ENCODE peak calls at places on chromosomes 4 and X, in five cellular contexts. D is stimulated activated naive CD4-positive, alpha-beta T cell; E is EL; S is HT1080; X is astrocyte of the spinal cord. C is an unnamed sample.

GRCh38 chrX:135170877-135171519 is at the start of gene CT55:
- DNase-seq in D (no peak), E (no peak), S (peak; percentile 93), X (no peak), C (no peak)

GRCh38 chr4:185082549-185082948 is 60.5 kb upstream of the SLC25A4 start:
- DNase-seq in D (no peak), E (peak; percentile 2), S (no peak), X (no peak), C (no peak)

GRCh38 chr4:142901166-142901662 is 55.1 kb upstream of the INPP4B start:
- DNase-seq in D (no peak), E (peak; percentile 46), S (peak; percentile 62), X (no peak), C (no peak)

GRCh38 chr4:134024251-134024650 is 177.3 kb downstream of the PABPC4L start:
- DNase-seq in D (no peak), E (peak; percentile 25), S (peak; percentile 31), X (no peak), C (peak; percentile 52)

GRCh38 chr4:141711211-141711610 is 74.8 kb downstream of the IL15 start:
- DNase-seq in D (no peak), E (peak; percentile 30), S (no peak), X (peak; percentile 52), C (peak; percentile 17)

GRCh38 chrX:71128915-71129765 is 10.7 kb downstream of the MED12 start:
- DNase-seq in D (peak; percentile 64), E (peak; percentile 37), S (peak; percentile 42), X (peak; percentile 52), C (peak; percentile 37)

GRCh38 chrX:136768469-136769084 is 12.2 kb downstream of the ARHGEF6 start:
- DNase-seq in D (no peak), E (peak; percentile 88), S (peak; percentile 94), X (peak; percentile 95), C (peak; percentile 55)

GRCh38 chrX:25004485-25005032 is 11.2 kb downstream of the ARX start:
- DNase-seq in D (no peak), E (no peak), S (no peak), X (no peak), C (no peak)

GRCh38 chr4:72302981-72303704 is 265.9 kb downstream of the ADAMTS3 start:
- DNase-seq in D (peak; percentile 1), E (peak; percentile 52), S (peak; percentile 50), X (peak; percentile 54), C (peak; percentile 49)

GRCh38 chr4:1404573-1405248 is 1.5 kb downstream of the NKX1-1 start:
- DNase-seq in D (no peak), E (no peak), S (no peak), X (no peak), C (no peak)

GRCh38 chr4:150261571-150261970 is 183.3 kb downstream of the DCLK2 start:
- DNase-seq in D (no peak), E (no peak), S (no peak), X (no peak), C (no peak)

GRCh38 chrX:19829817-19830216 is 57.6 kb downstream of the SH3KBP1 start:
- DNase-seq in D (no peak), E (no peak), S (no peak), X (no peak), C (no peak)

GRCh38 chr4:40656221-40656863 is 26.7 kb upstream of the RBM47 start:
- DNase-seq in D (no peak), E (no peak), S (no peak), X (no peak), C (no peak)

GRCh38 chr4:172270421-172270820 is 457.2 kb downstream of the GALNTL6 start:
- DNase-seq in D (no peak), E (peak; percentile 0), S (peak; percentile 34), X (no peak), C (no peak)

GRCh38 chrX:134774190-134775048 is 116.1 kb upstream of the PLAC1 start:
- DNase-seq in D (no peak), E (no peak), S (no peak), X (no peak), C (no peak)

GRCh38 chr4:89660851-89661250 is 176.1 kb downstream of the SNCA start:
- DNase-seq in D (no peak), E (no peak), S (no peak), X (no peak), C (no peak)

GRCh38 chrX:17361620-17362019 is 13.4 kb upstream of the NHS start:
- DNase-seq in D (no peak), E (peak; percentile 9), S (no peak), X (no peak), C (peak; percentile 38)

GRCh38 chr4:187972135-187972534 is 23.4 kb upstream of the ZFP42 start:
- DNase-seq in D (no peak), E (no peak), S (peak; percentile 22), X (no peak), C (no peak)

GRCh38 chr4:74038161-74039064 is at the start of gene CXCL3:
- DNase-seq in D (no peak), E (peak; percentile 76), S (peak; percentile 84), X (peak; percentile 73), C (peak; percentile 71)

GRCh38 chr4:131978120-131978519 is 1171.0 kb upstream of the PCDH10 start:
- DNase-seq in D (no peak), E (no peak), S (no peak), X (no peak), C (no peak)

GRCh38 chr4:6342530-6343293 is 73.1 kb downstream of the WFS1 start:
- DNase-seq in D (no peak), E (no peak), S (no peak), X (no peak), C (no peak)

GRCh38 chrX:79153348-79153747 is 8.9 kb downstream of the GPR174 start:
- DNase-seq in D (no peak), E (no peak), S (no peak), X (no peak), C (no peak)

GRCh38 chr4:138821321-138821720 is 194.3 kb upstream of the NOCT start:
- DNase-seq in D (no peak), E (no peak), S (no peak), X (no peak), C (peak; percentile 46)

GRCh38 chr4:39237179-39237578 is 54.9 kb downstream of the WDR19 start:
- DNase-seq in D (no peak), E (no peak), S (peak; percentile 31), X (no peak), C (no peak)

GRCh38 chrX:118507766-118508165 is 12.2 kb downstream of the DOCK11 start:
- DNase-seq in D (no peak), E (no peak), S (no peak), X (no peak), C (peak; percentile 43)

GRCh38 chr4:146368209-146368608 is 153.5 kb downstream of the SLC10A7 start:
- DNase-seq in D (no peak), E (no peak), S (no peak), X (no peak), C (no peak)

GRCh38 chrX:154735695-154736393 is 15.0 kb downstream of the GAB3 start:
- DNase-seq in D (no peak), E (peak; percentile 87), S (no peak), X (peak; percentile 80), C (no peak)

GRCh38 chr4:119034276-119035008 is 101.2 kb upstream of the MYOZ2 start:
- DNase-seq in D (no peak), E (peak; percentile 30), S (no peak), X (no peak), C (no peak)

GRCh38 chr4:88219099-88219498 is 60.7 kb upstream of the ABCG2 start:
- DNase-seq in D (no peak), E (peak; percentile 52), S (peak; percentile 22), X (peak; percentile 60), C (peak; percentile 51)

GRCh38 chr4:5874811-5875465 is 17.9 kb downstream of the CRMP1 start:
- DNase-seq in D (no peak), E (peak; percentile 12), S (no peak), X (peak; percentile 64), C (peak; percentile 10)

GRCh38 chrX:56786889-56787733 is 58.1 kb downstream of the NBDY start:
- DNase-seq in D (no peak), E (no peak), S (no peak), X (no peak), C (no peak)

GRCh38 chr4:40317921-40318658 is 17.0 kb upstream of the CHRNA9 start:
- DNase-seq in D (no peak), E (no peak), S (no peak), X (no peak), C (no peak)

GRCh38 chrX:110449312-110449711 is 90.7 kb downstream of the RTL9 start:
- DNase-seq in D (no peak), E (no peak), S (no peak), X (no peak), C (no peak)

GRCh38 chr4:39255266-39255665 is 72.9 kb downstream of the WDR19 start:
- DNase-seq in D (no peak), E (peak; percentile 64), S (peak; percentile 92), X (peak; percentile 49), C (peak; percentile 23)

GRCh38 chr4:149199594-149199993 is 616.0 kb downstream of the IQCM start:
- DNase-seq in D (no peak), E (no peak), S (no peak), X (no peak), C (no peak)